ENCODE peak calls at places on chromosomes 7 and 10, in seven cellular contexts. Z, S, U, V, L, N and E are unnamed samples.
A peak's percentile ranks its signal among the peaks of the same experiment; 100 is the strongest.

GRCh38 chr7:18086165-18087030 is 58.8 kb upstream of the PRPS1L1 start:
- DNase-seq in Z (peak; percentile 45), S (peak; percentile 16), U (peak; percentile 72), V (no peak), L (no peak), N (no peak), E (no peak)

GRCh38 chr7:1459930-1460756 is 873 bp upstream of the MICALL2 start:
- DNase-seq in Z (peak; percentile 43), S (peak; percentile 40), U (no peak), V (no peak), L (no peak), N (no peak), E (peak; percentile 33)

GRCh38 chr7:28360739-28361138 is 51.6 kb upstream of the CREB5 start:
- DNase-seq in Z (no peak), S (no peak), U (no peak), V (no peak), L (no peak), N (no peak), E (no peak)

GRCh38 chr7:36129048-36129534 is 24.0 kb upstream of the EEPD1 start:
- DNase-seq in Z (peak; percentile 47), S (peak; percentile 23), U (no peak), V (no peak), L (peak; percentile 77), N (no peak), E (peak; percentile 43)

GRCh38 chr7:139748373-139748765 is 29.4 kb downstream of the HIPK2 start:
- DNase-seq in Z (no peak), S (no peak), U (peak; percentile 10), V (no peak), L (no peak), N (no peak), E (no peak)

GRCh38 chr7:44712012-44712411 is 36.6 kb upstream of the ZMIZ2 start:
- DNase-seq in Z (peak; percentile 50), S (no peak), U (no peak), V (no peak), L (no peak), N (no peak), E (no peak)

GRCh38 chr7:28873410-28873809 is 84.7 kb downstream of the TRIL start:
- DNase-seq in Z (no peak), S (no peak), U (no peak), V (no peak), L (no peak), N (no peak), E (no peak)

GRCh38 chr10:118264838-118265470 is 77.2 kb downstream of the FAM204A start:
- DNase-seq in Z (no peak), S (no peak), U (no peak), V (no peak), L (no peak), N (no peak), E (no peak)

GRCh38 chr7:27182861-27183681 is 2.0 kb downstream of the HOXA11 start:
- DNase-seq in Z (no peak), S (no peak), U (peak; percentile 89), V (no peak), L (no peak), N (peak; percentile 4), E (no peak)

GRCh38 chr10:48453451-48454301 is 147.2 kb downstream of the MAPK8 start:
- DNase-seq in Z (no peak), S (no peak), U (no peak), V (peak; percentile 1), L (no peak), N (no peak), E (no peak)

GRCh38 chr7:6533893-6534804 is 17.1 kb downstream of the GRID2IP start:
- DNase-seq in Z (no peak), S (no peak), U (no peak), V (no peak), L (no peak), N (no peak), E (no peak)

GRCh38 chr10:129513312-129513711 is 46.3 kb downstream of the MGMT start:
- DNase-seq in Z (no peak), S (no peak), U (peak; percentile 71), V (no peak), L (no peak), N (no peak), E (no peak)
- H3K4me1 ChIP-seq in Z (no peaks in the 10 kb centered on the region), S (peaks cover 11% of the 10 kb centered on the region), U (no peaks in the 10 kb centered on the region), V (peaks cover 7% of the 10 kb centered on the region), L (no peaks in the 10 kb centered on the region), N (no peaks in the 10 kb centered on the region), E (no peaks in the 10 kb centered on the region)

DNA sequence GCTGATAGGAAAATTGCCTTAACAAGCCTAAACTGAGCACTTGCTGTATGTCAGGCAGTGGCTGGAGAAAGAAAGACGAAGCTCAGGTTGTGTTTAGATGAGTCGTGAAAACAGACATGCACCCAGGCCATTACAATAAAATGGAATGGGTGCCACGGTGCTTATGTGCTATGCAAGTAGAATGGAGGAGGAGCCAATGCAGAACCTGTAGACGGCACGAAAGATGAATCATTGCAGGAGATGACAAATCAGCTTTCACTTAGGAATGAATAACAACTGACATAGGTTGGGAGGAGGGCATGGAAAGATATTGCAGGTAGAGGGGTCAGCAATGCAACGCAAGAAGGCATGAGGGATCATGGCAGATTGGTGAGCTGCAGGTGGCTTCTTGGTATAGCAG is 61.2 kb upstream of the ARHGAP21 start:
- DNase-seq in Z (no peak), S (no peak), U (no peak), V (no peak), L (no peak), N (no peak), E (no peak)
- H3K4me1 ChIP-seq in Z (no peaks in the 10 kb centered on the region), S (no peaks in the 10 kb centered on the region), U (no peaks in the 10 kb centered on the region), V (no peaks in the 10 kb centered on the region), L (no peaks in the 10 kb centered on the region), N (no peaks in the 10 kb centered on the region), E (no peaks in the 10 kb centered on the region)

GRCh38 chr10:96745950-96746349 is 25.6 kb upstream of the PIK3AP1 start:
- DNase-seq in Z (no peak), S (no peak), U (no peak), V (no peak), L (no peak), N (no peak), E (no peak)
- H3K4me1 ChIP-seq in Z (no peaks in the 10 kb centered on the region), S (no peaks in the 10 kb centered on the region), U (no peaks in the 10 kb centered on the region), V (no peaks in the 10 kb centered on the region), L (no peaks in the 10 kb centered on the region), N (no peaks in the 10 kb centered on the region), E (no peaks in the 10 kb centered on the region)

GRCh38 chr7:47435889-47436312 is 146.0 kb downstream of the TNS3 start:
- DNase-seq in Z (peak; percentile 75), S (peak; percentile 74), U (peak; percentile 87), V (no peak), L (no peak), N (no peak), E (peak; percentile 53)
- H3K4me1 ChIP-seq in Z (no peaks in the 10 kb centered on the region), S (no peaks in the 10 kb centered on the region), U (peaks cover 8% of the 10 kb centered on the region), V (no peaks in the 10 kb centered on the region), L (no peaks in the 10 kb centered on the region), N (no peaks in the 10 kb centered on the region), E (no peaks in the 10 kb centered on the region)

DNA sequence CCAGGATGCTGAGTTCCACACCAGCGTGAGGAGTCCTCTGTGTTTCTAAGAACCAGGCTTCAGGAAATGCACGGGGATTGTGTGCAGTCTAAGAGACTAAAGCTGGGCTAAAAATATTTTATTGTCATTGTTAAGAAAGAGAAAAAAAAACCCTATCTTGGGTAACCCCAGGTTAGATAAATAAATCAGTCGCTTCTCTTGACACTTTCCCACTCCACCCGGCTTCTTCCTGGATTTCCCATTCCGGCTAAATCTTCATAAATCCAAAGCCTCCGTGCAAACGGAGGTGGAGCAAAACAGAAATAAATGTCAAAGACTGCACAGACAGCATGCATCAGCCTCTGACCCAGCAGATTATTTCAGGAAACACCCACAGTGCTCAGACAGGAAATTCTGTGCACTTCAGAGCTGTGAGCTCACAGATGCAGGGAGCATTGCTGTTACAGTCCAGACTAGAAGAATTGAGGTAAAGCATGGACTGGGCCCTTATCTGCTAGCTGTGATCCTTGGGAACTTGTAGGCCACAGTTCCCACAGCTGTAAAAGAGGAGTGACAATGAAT is 44.8 kb upstream of the GRID1 start:
- DNase-seq in Z (peak; percentile 60), S (peak; percentile 26), U (no peak), V (peak; percentile 75), L (no peak), N (no peak), E (no peak)
- H3K4me1 ChIP-seq in Z (peaks cover 13% of the 10 kb centered on the region), S (peaks cover 42% of the 10 kb centered on the region), U (no peaks in the 10 kb centered on the region), V (peaks cover 49% of the 10 kb centered on the region), L (peaks cover 9% of the 10 kb centered on the region), N (peaks cover 27% of the 10 kb centered on the region), E (no peaks in the 10 kb centered on the region)

GRCh38 chr7:99038086-99038855 is 105.6 kb downstream of the SMURF1 start:
- DNase-seq in Z (no peak), S (no peak), U (no peak), V (no peak), L (no peak), N (no peak), E (no peak)

GRCh38 chr7:99036531-99037175 is 107.3 kb downstream of the SMURF1 start:
- DNase-seq in Z (peak; percentile 34), S (no peak), U (peak; percentile 91), V (peak; percentile 30), L (no peak), N (no peak), E (no peak)

GRCh38 chr7:99039384-99039891 is 104.5 kb downstream of the SMURF1 start:
- DNase-seq in Z (no peak), S (no peak), U (no peak), V (no peak), L (no peak), N (no peak), E (no peak)

GRCh38 chr7:99035723-99036530 is 108.0 kb downstream of the SMURF1 start:
- DNase-seq in Z (no peak), S (no peak), U (no peak), V (no peak), L (no peak), N (no peak), E (no peak)

DNA sequence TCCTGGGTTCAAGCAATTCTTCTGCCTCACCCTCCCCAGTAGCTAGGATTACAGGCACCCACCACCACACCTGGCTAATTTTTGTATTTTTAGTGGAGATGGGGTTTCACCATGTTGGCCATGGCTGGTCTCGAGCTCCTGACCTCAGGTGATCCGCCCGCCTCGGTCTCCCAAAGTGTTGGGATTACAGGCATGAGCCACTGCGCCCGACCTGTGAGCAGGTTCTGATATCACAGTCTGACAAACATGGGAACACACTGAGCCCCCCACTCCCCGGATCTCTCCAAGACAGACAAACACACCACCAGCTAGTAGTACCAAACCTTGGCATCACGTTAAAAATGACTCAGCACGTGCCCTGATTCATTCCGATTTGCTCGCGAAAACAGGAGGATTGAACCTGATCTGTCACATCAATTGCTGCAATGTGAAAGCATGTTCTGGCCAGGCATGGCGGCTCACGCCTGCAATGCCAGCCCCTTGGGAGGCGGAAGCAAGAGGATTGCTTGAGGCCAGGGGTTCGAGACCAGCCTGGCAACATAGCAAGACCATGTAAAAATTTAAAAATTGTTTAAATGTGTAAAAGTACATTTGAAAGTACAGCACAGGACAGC is 106.5 kb downstream of the SMURF1 start:
- DNase-seq in Z (no peak), S (no peak), U (no peak), V (no peak), L (no peak), N (no peak), E (no peak)
- H3K4me1 ChIP-seq in Z (peaks cover 3% of the 10 kb centered on the region), S (peaks cover 10% of the 10 kb centered on the region), U (no peaks in the 10 kb centered on the region), V (no peaks in the 10 kb centered on the region), L (no peaks in the 10 kb centered on the region), N (peaks cover 27% of the 10 kb centered on the region), E (peaks cover 6% of the 10 kb centered on the region)

GRCh38 chr10:11886138-11886474 is 63.0 kb downstream of the PROSER2 start:
- DNase-seq in Z (no peak), S (no peak), U (no peak), V (no peak), L (no peak), N (no peak), E (no peak)
- H3K4me1 ChIP-seq in Z (peaks cover 6% of the 10 kb centered on the region), S (no peaks in the 10 kb centered on the region), U (no peaks in the 10 kb centered on the region), V (no peaks in the 10 kb centered on the region), L (no peaks in the 10 kb centered on the region), N (no peaks in the 10 kb centered on the region), E (no peaks in the 10 kb centered on the region)